ENCODE peak calls at places on chromosomes 2 and 18, in four cellular contexts. One of them, this sample, is unnamed.

GRCh38 chr2:72864500-72864899 is 22.7 kb upstream of the SPR start:
- DNase-seq in lung microvascular endothelial cell: peak
- DNase-seq in NCI-H1694: no peak
- DNase-seq in glomerular endothelial cell: no peak
- DNase-seq in this sample: no peak

GRCh38 chr2:145017149-145017548 is 497.2 kb upstream of the ZEB2 start:
- DNase-seq in lung microvascular endothelial cell: peak
- DNase-seq in NCI-H1694: no peak
- DNase-seq in glomerular endothelial cell: no peak
- DNase-seq in this sample: no peak

GRCh38 chr2:225086439-225086838 is 44.2 kb upstream of the DOCK10 start:
- DNase-seq in lung microvascular endothelial cell: no peak
- DNase-seq in NCI-H1694: no peak
- DNase-seq in glomerular endothelial cell: no peak
- DNase-seq in this sample: no peak

GRCh38 chr2:238938460-238939055 is 90.7 kb downstream of the TWIST2 start:
- DNase-seq in lung microvascular endothelial cell: peak
- DNase-seq in NCI-H1694: no peak
- DNase-seq in glomerular endothelial cell: no peak
- DNase-seq in this sample: no peak

GRCh38 chr2:226208726-226209125 is 590.9 kb downstream of the IRS1 start:
- DNase-seq in lung microvascular endothelial cell: peak
- DNase-seq in NCI-H1694: no peak
- DNase-seq in glomerular endothelial cell: no peak
- DNase-seq in this sample: no peak

GRCh38 chr2:202574541-202574940 is 60.2 kb upstream of the FAM117B start:
- DNase-seq in lung microvascular endothelial cell: no peak
- DNase-seq in NCI-H1694: no peak
- DNase-seq in glomerular endothelial cell: no peak
- DNase-seq in this sample: no peak

GRCh38 chr2:167862787-167863186 is 384.6 kb downstream of the STK39 start:
- DNase-seq in lung microvascular endothelial cell: no peak
- DNase-seq in NCI-H1694: no peak
- DNase-seq in glomerular endothelial cell: no peak
- DNase-seq in this sample: peak

GRCh38 chr2:240435457-240435954 is at the start of gene GPC1:
- DNase-seq in lung microvascular endothelial cell: peak
- DNase-seq in NCI-H1694: no peak
- DNase-seq in glomerular endothelial cell: no peak
- DNase-seq in this sample: no peak

GRCh38 chr18:46449033-46449432 is 208.0 kb downstream of the LOXHD1 start:
- DNase-seq in lung microvascular endothelial cell: no peak
- DNase-seq in NCI-H1694: no peak
- DNase-seq in glomerular endothelial cell: no peak
- DNase-seq in this sample: no peak

GRCh38 chr18:62678847-62679535 is 36.4 kb upstream of the PHLPP1 start:
- DNase-seq in lung microvascular endothelial cell: no peak
- DNase-seq in NCI-H1694: no peak
- DNase-seq in glomerular endothelial cell: no peak
- DNase-seq in this sample: no peak

GRCh38 chr2:50957880-50958279 is 74.1 kb downstream of the NRXN1 start:
- DNase-seq in lung microvascular endothelial cell: no peak
- DNase-seq in NCI-H1694: no peak
- DNase-seq in glomerular endothelial cell: no peak
- DNase-seq in this sample: no peak

GRCh38 chr2:62014102-62014501 is 108.6 kb downstream of the COMMD1 start:
- DNase-seq in lung microvascular endothelial cell: peak
- DNase-seq in NCI-H1694: peak
- DNase-seq in glomerular endothelial cell: no peak
- DNase-seq in this sample: peak

GRCh38 chr2:28512607-28512965 is 16.7 kb downstream of the PLB1 start:
- DNase-seq in lung microvascular endothelial cell: no peak
- DNase-seq in NCI-H1694: no peak
- DNase-seq in glomerular endothelial cell: no peak
- DNase-seq in this sample: no peak

GRCh38 chr2:68223419-68223818 is 28.9 kb downstream of the PPP3R1 start:
- DNase-seq in lung microvascular endothelial cell: no peak
- DNase-seq in NCI-H1694: no peak
- DNase-seq in glomerular endothelial cell: no peak
- DNase-seq in this sample: no peak

GRCh38 chr18:74797577-74798151 is 200.0 kb downstream of the ZNF407 start:
- DNase-seq in lung microvascular endothelial cell: no peak
- DNase-seq in NCI-H1694: no peak
- DNase-seq in glomerular endothelial cell: no peak
- DNase-seq in this sample: no peak

GRCh38 chr2:3667151-3667631 is 9.2 kb downstream of the ALLC start:
- DNase-seq in lung microvascular endothelial cell: peak
- DNase-seq in NCI-H1694: peak
- DNase-seq in glomerular endothelial cell: no peak
- DNase-seq in this sample: no peak

GRCh38 chr2:64748561-64748960 is 94.8 kb upstream of the SERTAD2 start:
- DNase-seq in lung microvascular endothelial cell: no peak
- DNase-seq in NCI-H1694: no peak
- DNase-seq in glomerular endothelial cell: no peak
- DNase-seq in this sample: no peak

GRCh38 chr2:30622452-30622851 is 175.4 kb downstream of the LCLAT1 start:
- DNase-seq in lung microvascular endothelial cell: no peak
- DNase-seq in NCI-H1694: no peak
- DNase-seq in glomerular endothelial cell: no peak
- DNase-seq in this sample: no peak

GRCh38 chr18:79405019-79405780 is 9.5 kb downstream of the NFATC1 start:
- DNase-seq in lung microvascular endothelial cell: no peak
- DNase-seq in NCI-H1694: no peak
- DNase-seq in glomerular endothelial cell: no peak
- DNase-seq in this sample: no peak

GRCh38 chr18:75213610-75214009 is 3.0 kb downstream of the TSHZ1 start:
- DNase-seq in lung microvascular endothelial cell: peak
- DNase-seq in NCI-H1694: peak
- DNase-seq in glomerular endothelial cell: no peak
- DNase-seq in this sample: no peak

GRCh38 chr2:198700330-198700729 is 757.4 kb downstream of the SATB2 start:
- DNase-seq in lung microvascular endothelial cell: no peak
- DNase-seq in NCI-H1694: no peak
- DNase-seq in glomerular endothelial cell: no peak
- DNase-seq in this sample: peak

GRCh38 chr18:10482363-10482984 is 28.0 kb downstream of the APCDD1 start:
- DNase-seq in lung microvascular endothelial cell: no peak
- DNase-seq in NCI-H1694: no peak
- DNase-seq in glomerular endothelial cell: no peak
- DNase-seq in this sample: no peak

GRCh38 chr2:215773728-215774127 is 239.6 kb downstream of the MREG start:
- DNase-seq in lung microvascular endothelial cell: peak
- DNase-seq in NCI-H1694: no peak
- DNase-seq in glomerular endothelial cell: no peak
- DNase-seq in this sample: no peak

GRCh38 chr2:226023383-226023782 is 623.9 kb downstream of the NYAP2 start:
- DNase-seq in lung microvascular endothelial cell: no peak
- DNase-seq in NCI-H1694: no peak
- DNase-seq in glomerular endothelial cell: no peak
- DNase-seq in this sample: no peak

GRCh38 chr2:15750822-15751221 is 159.2 kb downstream of the DDX1 start:
- DNase-seq in lung microvascular endothelial cell: no peak
- DNase-seq in NCI-H1694: no peak
- DNase-seq in glomerular endothelial cell: no peak
- DNase-seq in this sample: no peak

GRCh38 chr2:241189093-241189855 is 797 bp downstream of the ANO7 start:
- DNase-seq in lung microvascular endothelial cell: no peak
- DNase-seq in NCI-H1694: no peak
- DNase-seq in glomerular endothelial cell: no peak
- DNase-seq in this sample: no peak

This sample was measured in NCI-H2107.